ENCODE peak calls at places on chromosomes 16 and 17, in four cellular contexts. H is GM23248, M is BE2C, G is heart right ventricle. O is an unnamed sample. For H3K9me3, the result is how much of the 10 kb centered on the place peaks cover.

GRCh38 chr17:10631048-10631700 is 25.9 kb downstream of the MYH3 start:
- DNase-seq in H (peak), M (peak), G (no peak), O (peak)

GRCh38 chr17:46817901-46818209 is 637 bp downstream of the WNT3 start:
- DNase-seq in H (no peak), M (no peak), G (no peak), O (no peak)

GRCh38 chr17:32910769-32911168 is 17.2 kb upstream of the TMEM98 start:
- DNase-seq in H (no peak), M (no peak), G (no peak), O (no peak)

GRCh38 chr17:3959295-3959899 is 4.8 kb downstream of the ATP2A3 start:
- DNase-seq in H (peak), M (no peak), G (no peak), O (peak)

GRCh38 chr17:12987120-12987519 is 30.7 kb downstream of the ELAC2 start:
- DNase-seq in H (no peak), M (no peak), G (no peak), O (no peak)

GRCh38 chr17:42908872-42909700 is 8.5 kb downstream of the G6PC1 start:
- DNase-seq in H (no peak), M (no peak), G (no peak), O (no peak)

GRCh38 chr16:56107944-56108583 is 83.2 kb upstream of the GNAO1 start:
- DNase-seq in H (no peak), M (peak), G (peak), O (no peak)

GRCh38 chr16:20612551-20613470 is 36.6 kb upstream of the ACSM2B start:
- DNase-seq in H (no peak), M (no peak), G (no peak), O (peak)

GRCh38 chr16:9885457-9885856 is 296.8 kb downstream of the GRIN2A start:
- DNase-seq in H (no peak), M (no peak), G (no peak), O (no peak)

GRCh38 chr17:43839670-43840101 is 6.7 kb upstream of the MPP3 start:
- DNase-seq in H (no peak), M (peak), G (no peak), O (no peak)

GRCh38 chr17:35214631-35215273 is 20.6 kb upstream of the SLC35G3 start:
- DNase-seq in H (no peak), M (no peak), G (no peak), O (no peak)

GRCh38 chr17:19012171-19013080 is 7.9 kb upstream of the FAM83G start:
- DNase-seq in H (no peak), M (no peak), G (no peak), O (no peak)

GRCh38 chr17:1779571-1780074 is 17.8 kb downstream of the SERPINF1 start:
- DNase-seq in H (peak), M (no peak), G (peak), O (peak)

GRCh38 chr17:51342257-51342656 is 81.9 kb downstream of the UTP18 start:
- DNase-seq in H (no peak), M (no peak), G (no peak), O (no peak)

GRCh38 chr16:69662901-69663300 is 63.5 kb downstream of the NQO1 start:
- DNase-seq in H (no peak), M (no peak), G (no peak), O (no peak)

GRCh38 chr16:84303023-84303422 is 8.3 kb downstream of the WFDC1 start:
- DNase-seq in H (no peak), M (no peak), G (peak), O (no peak)

GRCh38 chr17:40122466-40122943 is 734 bp downstream of the MSL1 start:
- DNase-seq in H (peak), M (peak), G (peak), O (peak)

GRCh38 chr17:62179525-62180161 is 114.6 kb upstream of the MED13 start:
- DNase-seq in H (peak), M (peak), G (no peak), O (peak)

GRCh38 chr17:32609085-32609484 is 122.3 kb downstream of the CDK5R1 start:
- DNase-seq in H (peak), M (peak), G (peak), O (peak)

GRCh38 chr16:63737633-63738032 is 1384.2 kb downstream of the CDH11 start:
- DNase-seq in H (no peak), M (no peak), G (no peak), O (no peak)

GRCh38 chr16:20744922-20745440 is 3.4 kb upstream of the THUMPD1 start:
- DNase-seq in H (no peak), M (no peak), G (no peak), O (no peak)

GRCh38 chr17:80294210-80294609 is 33.6 kb downstream of the RNF213 start:
- DNase-seq in H (no peak), M (no peak), G (no peak), O (no peak)

GRCh38 chr17:5587431-5588032 is 3.2 kb upstream of the NLRP1 start:
- DNase-seq in H (peak), M (peak), G (peak), O (no peak)

GRCh38 chr17:40909755-40910154 is 24.7 kb upstream of the KRT20 start:
- DNase-seq in H (peak), M (no peak), G (no peak), O (no peak)

GRCh38 chr17:12114686-12115418 is 94.2 kb downstream of the MAP2K4 start:
- DNase-seq in H (no peak), M (no peak), G (no peak), O (no peak)

GRCh38 chr16:85420501-85421337 is 192.4 kb upstream of the GSE1 start:
- DNase-seq in H (peak), M (peak), G (peak), O (peak)

DNA sequence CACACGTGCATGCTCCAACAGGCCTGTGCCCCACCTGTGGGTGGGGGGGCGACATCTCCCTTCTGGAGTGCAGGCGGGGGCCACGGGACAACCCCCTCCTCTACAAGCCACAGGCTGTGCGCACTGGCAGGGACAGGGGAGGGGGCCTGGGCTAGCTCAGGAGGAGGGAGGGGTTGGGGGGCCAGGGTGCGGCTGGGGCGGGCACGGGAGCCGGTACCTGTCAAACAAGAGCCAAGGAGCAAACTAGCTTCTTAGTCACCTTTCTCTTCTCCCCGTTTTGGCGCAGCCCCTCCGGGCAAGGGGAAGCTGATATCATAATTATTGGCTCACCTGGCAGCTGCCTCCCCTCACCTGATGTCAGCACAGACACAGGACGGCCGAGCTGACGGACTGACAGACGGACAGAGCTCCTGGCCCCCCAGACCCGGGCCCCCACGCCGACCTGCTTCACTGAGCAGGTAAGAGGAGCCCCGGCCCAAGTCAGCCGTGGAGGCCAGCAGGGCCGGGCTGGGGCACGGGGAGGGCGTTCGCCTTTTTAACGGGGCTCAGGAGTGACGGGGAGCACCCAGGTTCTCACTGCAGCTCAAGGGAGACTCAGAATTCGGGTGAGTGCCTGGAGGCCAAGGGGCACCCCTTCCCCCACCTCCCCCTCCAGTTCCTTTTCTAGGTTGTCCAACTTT is at the start of gene FOXN1:
- DNase-seq in H (no peak), M (no peak), G (no peak), O (no peak)
- H3K4me3 ChIP-seq in H (no peak), M (no peak), G (no peak), O (no peak)

DNA sequence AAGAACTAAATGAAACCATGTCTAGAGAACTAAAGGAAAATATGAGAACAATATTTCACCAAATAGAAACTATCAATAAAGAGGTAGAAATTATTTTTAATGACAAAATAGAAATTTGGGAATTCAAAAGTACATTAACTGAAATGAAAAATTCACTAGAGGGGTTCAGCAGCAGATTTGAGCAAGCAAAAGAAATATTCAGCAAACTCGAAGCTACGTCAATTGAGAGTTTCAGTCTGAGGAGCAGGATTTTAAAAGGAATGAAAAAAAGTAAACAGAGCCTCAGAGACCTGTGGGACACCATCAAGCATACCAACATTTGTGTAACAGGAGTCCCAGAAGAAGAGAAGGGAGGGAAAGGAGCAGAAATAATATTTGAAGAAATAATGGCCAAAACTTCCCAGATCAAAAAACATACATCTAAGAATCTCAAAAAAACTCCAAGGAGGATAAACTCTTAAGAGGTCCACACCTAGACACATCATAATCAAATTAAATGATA is 38.3 kb downstream of the ZFP90 start:
- DNase-seq in H (no peak), M (no peak), G (no peak), O (no peak)
- H3K9me3 ChIP-seq in H (under half), M (under half), G (half or more), O (under half)

GRCh38 chr16:70746040-70746707 is 54.8 kb downstream of the VAC14 start:
- DNase-seq in H (peak), M (no peak), G (peak), O (peak)
- H3K4me3 ChIP-seq in H (no peak), M (no peak), G (no peak), O (no peak)

GRCh38 chr17:75832164-75832651 is 12.0 kb downstream of the UNC13D start:
- DNase-seq in H (peak), M (no peak), G (no peak), O (peak)
- H3K9me3 ChIP-seq in H (under half), M (under half), G (under half), O (under half)

DNA sequence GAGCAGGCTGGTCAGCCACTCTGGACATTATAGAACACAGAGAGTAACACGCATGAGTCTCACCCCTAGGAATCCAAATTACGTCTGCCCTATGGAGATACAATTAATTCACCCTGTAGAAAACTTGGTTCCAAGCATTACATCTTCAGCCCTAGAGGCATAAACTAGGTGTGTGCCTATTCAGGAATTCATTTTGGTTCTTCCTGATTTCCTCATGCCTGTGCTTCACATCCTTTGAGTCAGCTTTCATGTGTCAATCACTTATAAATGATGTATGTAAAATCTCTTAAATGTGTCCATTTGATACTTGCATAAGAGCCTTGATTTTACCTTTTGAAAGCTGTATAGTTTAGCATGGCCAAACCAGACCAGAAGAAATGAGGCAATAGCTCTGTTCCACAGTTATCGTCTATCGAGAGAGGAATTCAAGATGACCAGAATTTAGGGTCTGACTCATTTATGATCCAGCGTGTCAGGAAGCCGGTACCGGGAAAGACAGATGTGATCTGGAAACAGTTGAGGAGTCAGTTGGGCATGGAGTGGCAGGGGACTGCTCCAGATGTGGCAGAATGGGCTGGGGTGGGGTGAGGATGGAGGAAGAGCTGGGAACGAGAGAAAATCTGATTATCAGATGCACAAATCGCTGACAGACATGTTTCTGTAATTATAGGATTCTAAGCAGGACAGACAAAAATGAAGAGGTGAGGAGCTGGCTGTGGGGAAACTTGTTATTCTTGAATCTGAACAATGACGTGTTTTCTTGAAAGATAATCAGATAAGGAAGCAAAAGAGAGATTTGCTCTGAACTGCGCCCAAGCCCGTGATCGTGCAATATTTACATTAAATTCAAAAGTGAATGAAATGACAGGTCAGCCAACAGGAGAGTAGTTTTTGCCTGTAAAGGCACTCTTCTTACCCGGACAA is 76.7 kb downstream of the C16orf95 start:
- DNase-seq in H (peak), M (no peak), G (no peak), O (no peak)
- H3K4me3 ChIP-seq in H (no peak), M (no peak), G (no peak), O (no peak)

GRCh38 chr17:37659887-37660286 is 16.6 kb upstream of the DDX52 start:
- DNase-seq in H (no peak), M (no peak), G (no peak), O (no peak)

GRCh38 chr17:37664214-37664613 is 21.0 kb upstream of the DDX52 start:
- DNase-seq in H (no peak), M (no peak), G (no peak), O (no peak)

GRCh38 chr17:37662358-37662757 is 19.1 kb upstream of the DDX52 start:
- DNase-seq in H (no peak), M (no peak), G (no peak), O (no peak)

GRCh38 chr17:37657202-37657601 is 14.0 kb upstream of the DDX52 start:
- DNase-seq in H (no peak), M (no peak), G (no peak), O (no peak)

GRCh38 chr17:37661372-37662014 is 18.2 kb upstream of the DDX52 start:
- DNase-seq in H (peak), M (no peak), G (no peak), O (no peak)
- H3K9me3 ChIP-seq in H (under half), M (under half), G (under half), O (under half)

DNA sequence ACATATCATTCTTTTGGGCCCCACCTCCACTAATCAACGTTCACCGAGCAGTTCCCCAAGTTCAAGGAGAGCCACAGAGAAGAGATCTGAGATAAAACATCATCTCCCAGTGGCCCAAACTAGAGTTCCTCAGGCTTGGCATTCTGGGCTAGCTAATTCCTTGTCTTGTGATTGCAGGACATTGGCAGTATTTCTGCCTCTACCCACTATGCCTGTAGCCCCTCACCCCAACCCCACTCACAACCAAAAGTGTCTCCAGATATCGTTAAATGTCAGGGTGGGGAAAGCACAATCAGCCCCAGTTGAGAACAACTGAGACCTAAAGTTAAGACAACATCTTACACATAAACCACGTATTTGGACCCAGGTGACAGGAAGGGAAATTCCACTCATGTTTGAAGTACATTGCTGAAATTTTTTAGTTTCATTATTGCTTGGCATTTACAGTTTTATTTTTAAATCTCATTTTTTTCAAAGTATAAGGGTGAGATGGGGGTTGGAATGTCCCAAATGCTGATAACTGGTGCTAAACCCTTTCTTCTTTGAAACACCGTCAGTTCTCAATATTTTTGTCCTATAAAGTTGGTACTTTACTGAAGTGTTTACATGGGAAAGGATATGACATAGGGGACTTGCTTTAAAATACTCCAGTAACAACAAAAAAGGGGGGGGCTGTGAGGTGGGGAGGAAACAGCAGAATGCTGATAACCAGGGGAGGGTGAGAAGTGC is 13.6 kb downstream of the ZC3H7A start:
- DNase-seq in H (peak), M (no peak), G (no peak), O (no peak)
- H3K4me3 ChIP-seq in H (peak), M (no peak), G (no peak), O (no peak)

GRCh38 chr17:22695228-22695619 is 1002.9 kb downstream of the KCNJ18 start:
- DNase-seq in H (no peak), M (no peak), G (no peak), O (no peak)
- H3K9me3 ChIP-seq in H (under half), M (under half), G (under half), O (under half)